ENCODE peak calls at places on chromosomes 13 and 19, in five cellular contexts. One of them, this sample, is unnamed. For H3K4me1 and H3K36me3, the result is how much of the 10 kb centered on the place peaks cover.

GRCh38 chr13:80654638-80655249 is 313.8 kb upstream of the SPRY2 start:
- DNase-seq in CD8-positive, alpha-beta memory T cell: no peak
- DNase-seq in PC-3: no peak
- DNase-seq in Karpas-422: no peak
- DNase-seq in vagina: no peak
- DNase-seq in this sample: no peak

GRCh38 chr13:24502567-24503375 is 9.8 kb downstream of the PARP4 start:
- DNase-seq in CD8-positive, alpha-beta memory T cell: no peak
- DNase-seq in PC-3: peak
- DNase-seq in Karpas-422: no peak
- DNase-seq in vagina: no peak
- DNase-seq in this sample: no peak

GRCh38 chr19:7738023-7738422 is 6.1 kb upstream of the CLEC4G start:
- DNase-seq in CD8-positive, alpha-beta memory T cell: no peak
- DNase-seq in PC-3: no peak
- DNase-seq in Karpas-422: no peak
- DNase-seq in vagina: no peak
- DNase-seq in this sample: no peak

GRCh38 chr19:8445488-8446001 is 770 bp downstream of the HNRNPM start:
- DNase-seq in CD8-positive, alpha-beta memory T cell: peak
- DNase-seq in PC-3: peak
- DNase-seq in Karpas-422: peak
- DNase-seq in vagina: no peak
- DNase-seq in this sample: peak

GRCh38 chr19:19966862-19967261 is 66.1 kb downstream of the ZNF93 start:
- DNase-seq in CD8-positive, alpha-beta memory T cell: no peak
- DNase-seq in PC-3: no peak
- DNase-seq in Karpas-422: no peak
- DNase-seq in vagina: peak
- DNase-seq in this sample: no peak

GRCh38 chr13:106649495-106649894 is 81.6 kb upstream of the ARGLU1 start:
- DNase-seq in CD8-positive, alpha-beta memory T cell: no peak
- DNase-seq in PC-3: peak
- DNase-seq in Karpas-422: no peak
- DNase-seq in vagina: no peak
- DNase-seq in this sample: no peak

GRCh38 chr19:38003427-38004099 is 96.6 kb downstream of the SIPA1L3 start:
- DNase-seq in CD8-positive, alpha-beta memory T cell: no peak
- DNase-seq in PC-3: peak
- DNase-seq in Karpas-422: peak
- DNase-seq in vagina: no peak
- DNase-seq in this sample: no peak

GRCh38 chr13:24293761-24294160 is 15.6 kb upstream of the C1QTNF9 start:
- DNase-seq in CD8-positive, alpha-beta memory T cell: no peak
- DNase-seq in PC-3: no peak
- DNase-seq in Karpas-422: no peak
- DNase-seq in vagina: no peak
- DNase-seq in this sample: no peak

GRCh38 chr13:87884874-87885273 is 213.7 kb downstream of the SLITRK5 start:
- DNase-seq in CD8-positive, alpha-beta memory T cell: no peak
- DNase-seq in PC-3: peak
- DNase-seq in Karpas-422: no peak
- DNase-seq in vagina: no peak
- DNase-seq in this sample: no peak

GRCh38 chr13:110361365-110361911 is 54.4 kb downstream of the COL4A2 start:
- DNase-seq in CD8-positive, alpha-beta memory T cell: no peak
- DNase-seq in PC-3: no peak
- DNase-seq in Karpas-422: no peak
- DNase-seq in vagina: no peak
- DNase-seq in this sample: no peak

GRCh38 chr13:100673376-100673830 is 1.2 kb downstream of the TMTC4 start:
- DNase-seq in CD8-positive, alpha-beta memory T cell: no peak
- DNase-seq in PC-3: no peak
- DNase-seq in Karpas-422: no peak
- DNase-seq in vagina: peak
- DNase-seq in this sample: no peak

GRCh38 chr13:30715837-30716236 is 19.5 kb upstream of the ALOX5AP start:
- DNase-seq in CD8-positive, alpha-beta memory T cell: no peak
- DNase-seq in PC-3: no peak
- DNase-seq in Karpas-422: no peak
- DNase-seq in vagina: peak
- DNase-seq in this sample: no peak

GRCh38 chr19:34794289-34794960 is 21.4 kb upstream of the ZNF599 start:
- DNase-seq in CD8-positive, alpha-beta memory T cell: no peak
- DNase-seq in PC-3: no peak
- DNase-seq in Karpas-422: no peak
- DNase-seq in vagina: peak
- DNase-seq in this sample: no peak

GRCh38 chr13:110539894-110540293 is 21.6 kb downstream of the RAB20 start:
- DNase-seq in CD8-positive, alpha-beta memory T cell: no peak
- DNase-seq in PC-3: no peak
- DNase-seq in Karpas-422: no peak
- DNase-seq in vagina: no peak
- DNase-seq in this sample: no peak

GRCh38 chr19:18475762-18476331 is 37.9 kb upstream of the ISYNA1 start:
- DNase-seq in CD8-positive, alpha-beta memory T cell: no peak
- DNase-seq in PC-3: no peak
- DNase-seq in Karpas-422: no peak
- DNase-seq in vagina: no peak
- DNase-seq in this sample: no peak

GRCh38 chr13:112210401-112210800 is 143.5 kb downstream of the SOX1 start:
- DNase-seq in CD8-positive, alpha-beta memory T cell: no peak
- DNase-seq in PC-3: peak
- DNase-seq in Karpas-422: no peak
- DNase-seq in vagina: no peak
- DNase-seq in this sample: no peak

GRCh38 chr13:94178625-94179244 is 300.7 kb downstream of the DCT start:
- DNase-seq in CD8-positive, alpha-beta memory T cell: no peak
- DNase-seq in PC-3: peak
- DNase-seq in Karpas-422: no peak
- DNase-seq in vagina: no peak
- DNase-seq in this sample: no peak

GRCh38 chr19:50377051-50377441 is 789 bp downstream of the NR1H2 start:
- DNase-seq in CD8-positive, alpha-beta memory T cell: peak
- DNase-seq in PC-3: peak
- DNase-seq in Karpas-422: no peak
- DNase-seq in vagina: no peak
- DNase-seq in this sample: peak

GRCh38 chr13:98439136-98439828 is 137.6 kb downstream of the STK24 start:
- DNase-seq in CD8-positive, alpha-beta memory T cell: no peak
- DNase-seq in PC-3: no peak
- DNase-seq in Karpas-422: no peak
- DNase-seq in vagina: no peak
- DNase-seq in this sample: no peak

GRCh38 chr13:96089749-96090239 is at the start of gene HS6ST3:
- DNase-seq in CD8-positive, alpha-beta memory T cell: no peak
- DNase-seq in PC-3: peak
- DNase-seq in Karpas-422: peak
- DNase-seq in vagina: no peak
- DNase-seq in this sample: no peak

GRCh38 chr13:76792680-76793334 is 93.4 kb downstream of the KCTD12 start:
- DNase-seq in CD8-positive, alpha-beta memory T cell: no peak
- DNase-seq in PC-3: peak
- DNase-seq in Karpas-422: no peak
- DNase-seq in vagina: no peak
- DNase-seq in this sample: no peak

GRCh38 chr13:83274679-83275078 is 607.6 kb downstream of the SLITRK1 start:
- DNase-seq in CD8-positive, alpha-beta memory T cell: no peak
- DNase-seq in PC-3: no peak
- DNase-seq in Karpas-422: no peak
- DNase-seq in vagina: no peak
- DNase-seq in this sample: no peak

DNA sequence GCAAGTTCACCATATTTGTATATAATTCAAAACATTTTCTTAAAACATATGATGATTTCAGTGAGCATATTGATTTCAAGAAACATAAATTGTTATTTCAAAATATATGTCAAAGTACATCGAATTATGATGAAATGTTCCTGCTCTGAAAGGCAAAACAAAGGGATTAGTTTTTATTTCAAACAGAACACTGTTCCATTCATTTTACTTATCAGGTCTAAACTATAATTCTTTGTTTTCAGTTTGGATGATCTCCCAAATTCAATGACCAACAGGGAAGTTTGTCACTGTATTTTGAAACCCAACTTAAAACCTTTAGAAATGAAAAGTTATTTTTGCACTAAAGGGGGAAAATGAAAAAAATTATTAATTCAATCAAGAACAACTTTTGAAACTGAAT is 610.2 kb downstream of the SLITRK1 start:
- DNase-seq in CD8-positive, alpha-beta memory T cell: no peak
- DNase-seq in PC-3: no peak
- DNase-seq in Karpas-422: no peak
- DNase-seq in vagina: no peak
- DNase-seq in this sample: no peak
- H3K4me1 ChIP-seq in CD8-positive, alpha-beta memory T cell: under half
- H3K4me1 ChIP-seq in PC-3: under half
- H3K4me1 ChIP-seq in Karpas-422: under half
- H3K4me1 ChIP-seq in vagina: under half
- H3K4me1 ChIP-seq in this sample: under half

GRCh38 chr13:32861304-32861703 is 154.9 kb upstream of the KL start:
- DNase-seq in CD8-positive, alpha-beta memory T cell: no peak
- DNase-seq in PC-3: no peak
- DNase-seq in Karpas-422: no peak
- DNase-seq in vagina: no peak
- DNase-seq in this sample: no peak
- H3K36me3 ChIP-seq in CD8-positive, alpha-beta memory T cell: under half
- H3K36me3 ChIP-seq in PC-3: under half
- H3K36me3 ChIP-seq in Karpas-422: under half
- H3K36me3 ChIP-seq in vagina: under half
- H3K36me3 ChIP-seq in this sample: under half

GRCh38 chr13:73069206-73069815 is 10.5 kb downstream of the KLF5 start:
- DNase-seq in CD8-positive, alpha-beta memory T cell: no peak
- DNase-seq in PC-3: peak
- DNase-seq in Karpas-422: no peak
- DNase-seq in vagina: no peak
- DNase-seq in this sample: no peak
- H3K4me1 ChIP-seq in CD8-positive, alpha-beta memory T cell: under half
- H3K4me1 ChIP-seq in PC-3: half or more
- H3K4me1 ChIP-seq in Karpas-422: under half
- H3K4me1 ChIP-seq in vagina: under half
- H3K4me1 ChIP-seq in this sample: under half

GRCh38 chr19:51694318-51695085 is 1.4 kb downstream of the SPACA6 start:
- DNase-seq in CD8-positive, alpha-beta memory T cell: no peak
- DNase-seq in PC-3: no peak
- DNase-seq in Karpas-422: no peak
- DNase-seq in vagina: peak
- DNase-seq in this sample: no peak
- H3K36me3 ChIP-seq in CD8-positive, alpha-beta memory T cell: under half
- H3K36me3 ChIP-seq in PC-3: half or more
- H3K36me3 ChIP-seq in Karpas-422: under half
- H3K36me3 ChIP-seq in vagina: under half
- H3K36me3 ChIP-seq in this sample: under half

DNA sequence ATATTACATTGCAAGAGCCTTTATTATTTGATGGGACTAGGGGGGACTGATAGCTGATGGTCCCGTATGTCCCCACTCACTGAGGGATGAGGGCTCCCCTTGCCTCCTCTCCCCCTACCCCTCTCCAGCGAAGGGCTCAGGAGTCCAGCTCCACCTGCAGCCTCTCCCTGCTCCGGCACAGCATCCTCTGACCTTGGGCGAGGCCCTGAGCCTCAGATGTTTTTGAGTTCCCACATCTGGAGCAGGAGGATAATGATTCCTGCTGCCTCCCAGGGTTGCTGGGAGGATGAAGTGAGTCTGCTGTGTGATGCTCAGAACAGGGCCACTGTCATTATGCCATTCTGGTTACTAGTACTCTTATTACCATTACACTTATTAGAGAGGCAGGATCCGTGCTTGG is 15.0 kb downstream of the PAK4 start:
- DNase-seq in CD8-positive, alpha-beta memory T cell: no peak
- DNase-seq in PC-3: no peak
- DNase-seq in Karpas-422: no peak
- DNase-seq in vagina: no peak
- DNase-seq in this sample: no peak
- H3K4me1 ChIP-seq in CD8-positive, alpha-beta memory T cell: under half
- H3K4me1 ChIP-seq in PC-3: under half
- H3K4me1 ChIP-seq in Karpas-422: under half
- H3K4me1 ChIP-seq in vagina: half or more
- H3K4me1 ChIP-seq in this sample: under half

DNA sequence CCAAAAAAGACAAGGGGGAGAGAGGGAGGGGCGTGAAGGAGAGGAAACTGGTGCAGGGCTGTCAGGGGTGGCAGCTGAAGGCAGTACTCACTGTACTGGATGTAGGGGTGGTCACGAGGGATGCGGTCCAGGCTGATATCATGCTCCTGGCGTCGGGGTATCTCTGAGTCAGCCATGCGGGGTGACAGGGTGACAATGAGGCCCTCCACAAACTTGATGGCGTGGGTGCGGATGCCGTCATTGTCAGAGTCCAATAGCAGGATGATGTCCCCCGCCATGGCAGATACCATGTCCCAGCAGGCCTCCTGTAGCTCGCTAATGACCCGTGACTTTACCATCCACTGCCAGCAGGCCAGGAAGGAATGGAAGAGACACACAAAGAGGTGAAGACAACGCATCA is 15.3 kb downstream of the SYMPK start:
- DNase-seq in CD8-positive, alpha-beta memory T cell: no peak
- DNase-seq in PC-3: no peak
- DNase-seq in Karpas-422: no peak
- DNase-seq in vagina: no peak
- DNase-seq in this sample: no peak
- H3K36me3 ChIP-seq in CD8-positive, alpha-beta memory T cell: half or more
- H3K36me3 ChIP-seq in PC-3: under half
- H3K36me3 ChIP-seq in Karpas-422: under half
- H3K36me3 ChIP-seq in vagina: half or more
- H3K36me3 ChIP-seq in this sample: half or more

GRCh38 chr19:2048104-2048958 is 2.7 kb downstream of the MKNK2 start:
- DNase-seq in CD8-positive, alpha-beta memory T cell: no peak
- DNase-seq in PC-3: no peak
- DNase-seq in Karpas-422: peak
- DNase-seq in vagina: no peak
- DNase-seq in this sample: no peak

GRCh38 chr19:2048959-2049740 is 1.9 kb downstream of the MKNK2 start:
- DNase-seq in CD8-positive, alpha-beta memory T cell: no peak
- DNase-seq in PC-3: no peak
- DNase-seq in Karpas-422: peak
- DNase-seq in vagina: no peak
- DNase-seq in this sample: peak

GRCh38 chr19:2050991-2051770 is at the start of gene MKNK2:
- DNase-seq in CD8-positive, alpha-beta memory T cell: peak
- DNase-seq in PC-3: peak
- DNase-seq in Karpas-422: peak
- DNase-seq in vagina: no peak
- DNase-seq in this sample: peak

GRCh38 chr19:2050349-2050990 is 574 bp downstream of the MKNK2 start:
- DNase-seq in CD8-positive, alpha-beta memory T cell: no peak
- DNase-seq in PC-3: no peak
- DNase-seq in Karpas-422: peak
- DNase-seq in vagina: no peak
- DNase-seq in this sample: peak

GRCh38 chr19:2049741-2050348 is 1.2 kb downstream of the MKNK2 start:
- DNase-seq in CD8-positive, alpha-beta memory T cell: peak
- DNase-seq in PC-3: peak
- DNase-seq in Karpas-422: peak
- DNase-seq in vagina: no peak
- DNase-seq in this sample: peak
- H3K4me1 ChIP-seq in CD8-positive, alpha-beta memory T cell: half or more
- H3K4me1 ChIP-seq in PC-3: under half
- H3K4me1 ChIP-seq in Karpas-422: half or more
- H3K4me1 ChIP-seq in vagina: half or more
- H3K4me1 ChIP-seq in this sample: under half